ENCODE peak calls at places on chromosomes 6 and 20, in nine cellular contexts. I is endodermal cell, L is kidney epithelial cell, Q is heart right ventricle, M is AG09319, P is cardiac muscle cell, O is right lobe of liver, F is AG09309, E is progenitor cell of endocrine pancreas. V is an unnamed sample.

GRCh38 chr6:10579803-10580202 is 58.7 kb downstream of the GCNT2 start:
- DNase-seq in I (no peak), L (no peak), Q (no peak), M (no peak), P (no peak), O (no peak), F (no peak), E (no peak), V (no peak)

GRCh38 chr6:41976794-41977484 is 35.3 kb upstream of the CCND3 start:
- DNase-seq in I (no peak), L (no peak), Q (no peak), M (no peak), P (no peak), O (no peak), F (no peak), E (no peak), V (no peak)

GRCh38 chr6:129936329-129937165 is 75.4 kb upstream of the TMEM244 start:
- DNase-seq in I (peak; percentile 78), L (no peak), Q (no peak), M (peak; percentile 24), P (peak; percentile 72), O (peak; percentile 52), F (peak; percentile 20), E (no peak), V (no peak)

GRCh38 chr6:157712585-157713295 is 110.3 kb upstream of the SNX9 start:
- DNase-seq in I (no peak), L (no peak), Q (no peak), M (no peak), P (no peak), O (no peak), F (no peak), E (no peak), V (no peak)

GRCh38 chr6:115190534-115190933 is 847.7 kb upstream of the HS3ST5 start:
- DNase-seq in I (no peak), L (no peak), Q (no peak), M (no peak), P (no peak), O (no peak), F (no peak), E (no peak), V (no peak)

GRCh38 chr6:168905451-168906090 is 348.1 kb downstream of the THBS2 start:
- DNase-seq in I (no peak), L (no peak), Q (no peak), M (no peak), P (no peak), O (no peak), F (no peak), E (no peak), V (no peak)

GRCh38 chr20:6731951-6732580 is 35.4 kb upstream of the BMP2 start:
- DNase-seq in I (no peak), L (no peak), Q (peak; percentile 71), M (no peak), P (no peak), O (peak; percentile 64), F (no peak), E (no peak), V (no peak)

GRCh38 chr6:34671801-34672656 is 24.5 kb downstream of the ILRUN start:
- DNase-seq in I (no peak), L (no peak), Q (no peak), M (no peak), P (no peak), O (no peak), F (no peak), E (no peak), V (no peak)

GRCh38 chr6:96276326-96276725 is 245.3 kb upstream of the UFL1 start:
- DNase-seq in I (peak; percentile 60), L (no peak), Q (no peak), M (no peak), P (no peak), O (no peak), F (no peak), E (no peak), V (no peak)

GRCh38 chr6:8057263-8057662 is 6.9 kb downstream of the BLOC1S5 start:
- DNase-seq in I (no peak), L (no peak), Q (no peak), M (no peak), P (no peak), O (no peak), F (no peak), E (no peak), V (no peak)

GRCh38 chr6:8060346-8060745 is 3.8 kb downstream of the BLOC1S5 start:
- DNase-seq in I (no peak), L (no peak), Q (no peak), M (no peak), P (no peak), O (no peak), F (no peak), E (no peak), V (no peak)

GRCh38 chr6:8061736-8062135 is 2.5 kb downstream of the BLOC1S5 start:
- DNase-seq in I (no peak), L (no peak), Q (no peak), M (no peak), P (no peak), O (no peak), F (no peak), E (no peak), V (no peak)

GRCh38 chr6:8057793-8058192 is 6.4 kb downstream of the BLOC1S5 start:
- DNase-seq in I (no peak), L (no peak), Q (no peak), M (no peak), P (no peak), O (no peak), F (no peak), E (no peak), V (no peak)

DNA sequence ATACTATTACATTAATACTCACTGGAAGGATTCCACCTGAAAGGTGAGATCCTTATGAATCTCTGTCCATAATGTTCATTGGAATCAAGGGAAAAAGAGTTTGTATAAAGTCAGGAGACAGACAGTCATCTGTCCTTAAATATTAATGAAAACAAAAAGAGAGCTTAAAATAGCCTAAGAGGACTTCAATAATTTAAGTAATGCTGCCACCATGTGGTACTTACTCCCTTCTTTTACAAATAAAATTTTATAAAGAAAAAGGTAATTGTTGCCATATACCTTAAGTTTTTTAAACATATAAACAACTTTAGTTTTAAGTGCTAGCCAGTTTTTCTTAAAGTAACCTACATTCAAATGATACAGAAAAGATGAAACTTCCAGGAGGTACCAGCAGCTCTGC is 5.1 kb downstream of the BLOC1S5 start:
- DNase-seq in I (no peak), L (no peak), Q (no peak), M (no peak), P (peak; percentile 8), O (no peak), F (no peak), E (no peak), V (no peak)
- TF ChIP-seq CTCF in I (peak; percentile 62), L (peak; percentile 13), Q (peak; percentile 67), M (peak; percentile 22), P (peak; percentile 32), O (peak; percentile 43), F (peak; percentile 16), E (peak; percentile 34), V (peak; percentile 60)

GRCh38 chr20:48827880-48828733 is at the start of gene PREX1:
- DNase-seq in I (peak; percentile 93), L (no peak), Q (peak; percentile 83), M (peak; percentile 54), P (peak; percentile 91), O (peak; percentile 74), F (peak; percentile 21), E (peak; percentile 60), V (peak; percentile 79)
- TF ChIP-seq CTCF in I (no peak), L (no peak), Q (peak; percentile 26), M (no peak), P (no peak), O (peak; percentile 15), F (no peak), E (no peak), V (no peak)

GRCh38 chr20:16474342-16474741 is 98.9 kb downstream of the KIF16B start:
- DNase-seq in I (no peak), L (no peak), Q (no peak), M (no peak), P (no peak), O (no peak), F (no peak), E (no peak), V (no peak)

GRCh38 chr20:16476032-16476431 is 97.2 kb downstream of the KIF16B start:
- DNase-seq in I (no peak), L (no peak), Q (no peak), M (no peak), P (peak; percentile 41), O (no peak), F (no peak), E (no peak), V (no peak)

GRCh38 chr20:16477632-16478031 is 95.6 kb downstream of the KIF16B start:
- DNase-seq in I (no peak), L (no peak), Q (no peak), M (no peak), P (no peak), O (no peak), F (no peak), E (no peak), V (no peak)

GRCh38 chr20:16472045-16472872 is 101.0 kb downstream of the KIF16B start:
- DNase-seq in I (no peak), L (no peak), Q (no peak), M (no peak), P (no peak), O (no peak), F (no peak), E (no peak), V (no peak)

DNA sequence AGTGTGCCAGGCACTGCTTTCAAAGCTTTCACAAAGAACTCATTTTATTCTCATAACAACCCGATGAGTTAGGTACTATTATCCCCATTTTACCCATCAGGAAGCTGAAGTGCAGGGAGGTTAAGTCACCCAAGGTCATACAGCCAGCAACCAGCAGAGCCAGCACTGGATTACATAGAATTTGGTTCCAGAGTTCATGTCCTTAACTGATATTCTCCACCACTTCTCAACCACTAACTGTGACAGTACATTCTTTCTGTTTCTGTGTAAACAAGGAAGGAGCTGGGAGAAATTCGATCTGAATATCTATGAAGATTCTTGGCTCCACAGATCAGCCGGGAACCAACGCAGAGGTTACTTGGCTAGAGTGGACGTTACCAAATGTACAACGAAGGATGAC is 98.0 kb downstream of the KIF16B start:
- DNase-seq in I (no peak), L (no peak), Q (no peak), M (no peak), P (peak; percentile 12), O (no peak), F (no peak), E (no peak), V (no peak)
- TF ChIP-seq CTCF in I (no peak), L (no peak), Q (no peak), M (no peak), P (no peak), O (no peak), F (no peak), E (no peak), V (no peak)

GRCh38 chr6:18121580-18122127 is 823 bp downstream of the NHLRC1 start:
- DNase-seq in I (peak; percentile 77), L (no peak), Q (no peak), M (no peak), P (no peak), O (peak; percentile 48), F (no peak), E (no peak), V (no peak)
- TF ChIP-seq CTCF in I (peak; percentile 70), L (no peak), Q (no peak), M (no peak), P (no peak), O (no peak), F (no peak), E (no peak), V (no peak)

V was measured in type B pancreatic cell.